ENCODE peak calls at places on chromosomes 7 and 10, in seven cellular contexts. H is ELF-1, G is AG09319, I is GM06990, N is KBM-7, T is HL-60, Y is trophoblast cell. M is an unnamed sample.

GRCh38 chr7:47239034-47239433 is 342.9 kb downstream of the TNS3 start:
- DNase-seq in H (peak), G (no peak), I (no peak), N (no peak), T (no peak), Y (no peak), M (peak)

GRCh38 chr10:13613519-13613918 is 26.8 kb downstream of the PRPF18 start:
- DNase-seq in H (no peak), G (no peak), I (no peak), N (peak), T (no peak), Y (peak), M (no peak)

GRCh38 chr7:159099711-159100231 is 44.9 kb downstream of the VIPR2 start:
- DNase-seq in H (no peak), G (no peak), I (no peak), N (no peak), T (no peak), Y (no peak), M (peak)

GRCh38 chr10:48444266-48444665 is 137.8 kb downstream of the MAPK8 start:
- DNase-seq in H (peak), G (no peak), I (no peak), N (peak), T (no peak), Y (no peak), M (peak)

GRCh38 chr10:132975976-132976682 is 33.8 kb upstream of the CFAP46 start:
- DNase-seq in H (no peak), G (no peak), I (no peak), N (no peak), T (no peak), Y (no peak), M (no peak)

GRCh38 chr10:533611-534566 is 155.6 kb downstream of the DIP2C start:
- DNase-seq in H (no peak), G (no peak), I (no peak), N (no peak), T (no peak), Y (no peak), M (no peak)

GRCh38 chr10:63773106-63773505 is 251.9 kb downstream of the REEP3 start:
- DNase-seq in H (no peak), G (no peak), I (no peak), N (no peak), T (no peak), Y (no peak), M (no peak)

GRCh38 chr10:119348106-119348505 is 140.7 kb downstream of the GRK5 start:
- DNase-seq in H (no peak), G (no peak), I (no peak), N (no peak), T (no peak), Y (no peak), M (no peak)

GRCh38 chr10:129532838-129533237 is 65.8 kb downstream of the MGMT start:
- DNase-seq in H (no peak), G (no peak), I (no peak), N (no peak), T (no peak), Y (no peak), M (no peak)

GRCh38 chr7:73841689-73842247 is 548 bp downstream of the METTL27 start:
- DNase-seq in H (peak), G (no peak), I (no peak), N (no peak), T (no peak), Y (no peak), M (no peak)

GRCh38 chr10:71287456-71287855 is 31.6 kb upstream of the SLC29A3 start:
- DNase-seq in H (no peak), G (no peak), I (no peak), N (no peak), T (no peak), Y (no peak), M (no peak)

GRCh38 chr10:74177140-74177677 is 26.2 kb downstream of the ADK start:
- DNase-seq in H (no peak), G (no peak), I (no peak), N (peak), T (no peak), Y (peak), M (peak)

GRCh38 chr7:108684629-108685028 is 115.0 kb downstream of the DNAJB9 start:
- DNase-seq in H (no peak), G (no peak), I (no peak), N (no peak), T (no peak), Y (no peak), M (no peak)

GRCh38 chr7:100396421-100396982 is 23.2 kb downstream of the PILRA start:
- DNase-seq in H (no peak), G (no peak), I (peak), N (peak), T (peak), Y (peak), M (no peak)

GRCh38 chr10:118974951-118975350 is 54.6 kb upstream of the NANOS1 start:
- DNase-seq in H (no peak), G (no peak), I (no peak), N (no peak), T (no peak), Y (no peak), M (peak)

GRCh38 chr10:29482591-29483421 is 152.0 kb downstream of the SVIL start:
- DNase-seq in H (peak), G (no peak), I (no peak), N (peak), T (no peak), Y (no peak), M (peak)

GRCh38 chr10:95480102-95480900 is 80.9 kb downstream of the SORBS1 start:
- DNase-seq in H (peak), G (no peak), I (no peak), N (peak), T (no peak), Y (peak), M (no peak)

GRCh38 chr7:23341846-23342598 is 42.9 kb downstream of the MALSU1 start:
- DNase-seq in H (no peak), G (no peak), I (no peak), N (no peak), T (no peak), Y (no peak), M (no peak)

GRCh38 chr10:7260912-7261700 is 149.7 kb downstream of the SFMBT2 start:
- DNase-seq in H (no peak), G (no peak), I (no peak), N (no peak), T (no peak), Y (no peak), M (no peak)

GRCh38 chr10:84097787-84098353 is 41.4 kb upstream of the GHITM start:
- DNase-seq in H (no peak), G (no peak), I (no peak), N (peak), T (no peak), Y (peak), M (no peak)

GRCh38 chr10:25972631-25973030 is 38.6 kb downstream of the MYO3A start:
- DNase-seq in H (no peak), G (no peak), I (no peak), N (no peak), T (no peak), Y (no peak), M (no peak)

GRCh38 chr7:123682690-123683089 is 27.0 kb downstream of the LMOD2 start:
- DNase-seq in H (peak), G (peak), I (no peak), N (peak), T (peak), Y (peak), M (no peak)

GRCh38 chr7:129047761-129048160 is 7.2 kb downstream of the TNPO3 start:
- DNase-seq in H (no peak), G (no peak), I (no peak), N (no peak), T (no peak), Y (no peak), M (peak)

GRCh38 chr10:124239666-124240065 is 146.3 kb upstream of the CHST15 start:
- DNase-seq in H (no peak), G (no peak), I (no peak), N (no peak), T (no peak), Y (no peak), M (no peak)

GRCh38 chr7:77912293-77912692 is 113.7 kb downstream of the PHTF2 start:
- DNase-seq in H (no peak), G (no peak), I (no peak), N (no peak), T (no peak), Y (no peak), M (no peak)

GRCh38 chr7:138282997-138283396 is 177.1 kb upstream of the TRIM24 start:
- DNase-seq in H (no peak), G (no peak), I (no peak), N (no peak), T (no peak), Y (peak), M (no peak)

GRCh38 chr10:3131098-3131497 is 41.5 kb downstream of the PITRM1 start:
- DNase-seq in H (no peak), G (no peak), I (no peak), N (no peak), T (no peak), Y (peak), M (no peak)

GRCh38 chr7:128909605-128910568 is 622 bp downstream of the KCP start:
- DNase-seq in H (peak), G (peak), I (no peak), N (no peak), T (no peak), Y (no peak), M (peak)

GRCh38 chr10:33337335-33337854 is 2.9 kb upstream of the NRP1 start:
- DNase-seq in H (peak), G (no peak), I (no peak), N (no peak), T (no peak), Y (peak), M (no peak)

GRCh38 chr7:101728128-101728527 is 89.3 kb upstream of the CUX1 start:
- DNase-seq in H (no peak), G (no peak), I (no peak), N (no peak), T (no peak), Y (no peak), M (no peak)

GRCh38 chr10:132893090-132893489 is 49.3 kb downstream of the CFAP46 start:
- DNase-seq in H (no peak), G (no peak), I (no peak), N (no peak), T (no peak), Y (no peak), M (peak)

GRCh38 chr10:71985542-71986250 is 21.5 kb downstream of the CHST3 start:
- DNase-seq in H (no peak), G (no peak), I (peak), N (no peak), T (no peak), Y (peak), M (no peak)

GRCh38 chr7:138186951-138187351 is 110.7 kb downstream of the AKR1D1 start:
- DNase-seq in H (no peak), G (no peak), I (no peak), N (no peak), T (no peak), Y (peak), M (peak)

GRCh38 chr7:1340031-1340430 is 107.4 kb downstream of the UNCX start:
- DNase-seq in H (no peak), G (no peak), I (no peak), N (no peak), T (no peak), Y (peak), M (no peak)